ENCODE peak calls at places on chromosomes 11 and 22, in four cellular contexts. D is GM12878, I is HepG2, L is K562. C is an unnamed sample.

GRCh38 chr22:17501679-17502285 is 61.5 kb upstream of the SLC25A18 start:
- DNase-seq in L (peak; percentile 55), I (peak; percentile 63), D (peak; percentile 57), C (peak; percentile 68)

GRCh38 chr22:47784367-47784983 is 1022.0 kb downstream of the TBC1D22A start:
- DNase-seq in I (no peak), D (no peak), L (no peak), C (no peak)

GRCh38 chr11:112421854-112422253 is 161.2 kb upstream of the PLET1 start:
- DNase-seq in I (no peak), D (no peak), L (no peak), C (no peak)

GRCh38 chr11:111322534-111322933 is 24.2 kb downstream of the POU2AF3 start:
- DNase-seq in D (no peak), L (no peak), I (no peak), C (no peak)

GRCh38 chr11:130001491-130002351 is 914 bp downstream of the PRDM10 start:
- DNase-seq in L (no peak), I (peak; percentile 28), D (no peak), C (peak; percentile 30)

GRCh38 chr11:128294001-128294684 is 293.2 kb downstream of the ETS1 start:
- DNase-seq in L (no peak), I (no peak), D (no peak), C (no peak)

GRCh38 chr11:2138436-2139117 is 612 bp downstream of the IGF2 start:
- DNase-seq in D (no peak), I (no peak), L (peak; percentile 34), C (no peak)

GRCh38 chr11:115918579-115918978 is 414.4 kb upstream of the CADM1 start:
- DNase-seq in L (no peak), I (no peak), D (no peak), C (no peak)

GRCh38 chr22:20026204-20026908 is 5.4 kb downstream of the TANGO2 start:
- DNase-seq in L (no peak), I (no peak), D (no peak), C (no peak)

GRCh38 chr11:96213500-96213899 is 129.5 kb downstream of the MAML2 start:
- DNase-seq in D (no peak), L (peak; percentile 43), I (no peak), C (no peak)

GRCh38 chr11:117606211-117606610 is 190.8 kb downstream of the DSCAML1 start:
- DNase-seq in L (no peak), I (no peak), D (peak; percentile 62), C (no peak)

GRCh38 chr22:46501701-46502100 is 35.7 kb downstream of the CELSR1 start:
- DNase-seq in L (no peak), I (no peak), D (no peak), C (no peak)

GRCh38 chr11:6259638-6260019 is at the start of gene CCKBR:
- DNase-seq in L (no peak), D (no peak), I (no peak), C (peak; percentile 46)

GRCh38 chr11:75547617-75548054 is 14.4 kb upstream of the SERPINH1 start:
- DNase-seq in L (peak; percentile 82), D (no peak), I (peak; percentile 64), C (peak; percentile 83)

GRCh38 chr11:34395916-34396555 is 38.2 kb upstream of the ABTB2 start:
- DNase-seq in I (no peak), D (no peak), L (no peak), C (no peak)

GRCh38 chr11:126731526-126731925 is 269.0 kb downstream of the KIRREL3 start:
- DNase-seq in D (no peak), L (no peak), I (no peak), C (no peak)

GRCh38 chr22:40107756-40108437 is 69.8 kb upstream of the TNRC6B start:
- DNase-seq in I (no peak), L (no peak), D (no peak), C (no peak)

GRCh38 chr11:1499261-1499890 is 12.8 kb upstream of the MOB2 start:
- DNase-seq in L (no peak), I (no peak), D (no peak), C (no peak)

GRCh38 chr11:30387891-30388861 is 65.3 kb downstream of the ARL14EP start:
- DNase-seq in D (no peak), L (no peak), I (no peak), C (no peak)

GRCh38 chr22:39498802-39499201 is 3.3 kb upstream of the MIEF1 start:
- DNase-seq in L (no peak), D (no peak), I (peak; percentile 63), C (no peak)

GRCh38 chr11:78050964-78051831 is 12.5 kb upstream of the THRSP start:
- DNase-seq in D (no peak), L (peak; percentile 84), I (peak; percentile 65), C (no peak)

GRCh38 chr11:125423247-125423849 is 72.7 kb downstream of the FEZ1 start:
- DNase-seq in D (no peak), I (peak; percentile 7), L (peak; percentile 48), C (peak; percentile 23)

GRCh38 chr11:69085490-69086095 is 36.9 kb downstream of the TPCN2 start:
- DNase-seq in D (no peak), L (no peak), I (no peak), C (no peak)

GRCh38 chr11:127619946-127620345 is 619.4 kb upstream of the KIRREL3 start:
- DNase-seq in D (no peak), L (no peak), I (no peak), C (no peak)

GRCh38 chr11:19311306-19312030 is 70.7 kb upstream of the E2F8 start:
- DNase-seq in I (peak; percentile 23), L (peak; percentile 65), D (peak; percentile 19), C (peak; percentile 73)

GRCh38 chr11:26149585-26149984 is 182.3 kb upstream of the ANO3 start:
- DNase-seq in D (no peak), L (no peak), I (no peak), C (no peak)

GRCh38 chr22:45090364-45090960 is 73.3 kb upstream of the NUP50 start:
- DNase-seq in L (no peak), D (no peak), I (peak; percentile 26), C (no peak)

GRCh38 chr11:65560555-65561418 is 2.6 kb upstream of the LTBP3 start:
- DNase-seq in I (no peak), D (no peak), L (no peak), C (no peak)

GRCh38 chr11:41983458-41983857 is 524.0 kb upstream of the LRRC4C start:
- DNase-seq in L (no peak), I (no peak), D (no peak), C (no peak)

GRCh38 chr11:106533046-106533445 is 455.6 kb downstream of the AASDHPPT start:
- DNase-seq in L (no peak), I (no peak), D (no peak), C (no peak)

GRCh38 chr11:126415128-126415527 is 59.6 kb downstream of the ST3GAL4 start:
- DNase-seq in L (no peak), D (no peak), I (no peak), C (no peak)

GRCh38 chr11:45489281-45489906 is 176.0 kb downstream of the CHST1 start:
- DNase-seq in I (no peak), L (no peak), D (no peak), C (no peak)

GRCh38 chr11:121716060-121716459 is 263.3 kb upstream of the SORL1-AS1 start:
- DNase-seq in D (no peak), I (no peak), L (no peak), C (no peak)

GRCh38 chr22:45834241-45834640 is 142.7 kb downstream of the WNT7B start:
- DNase-seq in I (no peak), D (no peak), L (no peak), C (no peak)

GRCh38 chr11:47399860-47400812 is 8.3 kb upstream of the SLC39A13 start:
- DNase-seq in L (peak; percentile 96), D (no peak), I (no peak), C (no peak)

DNA sequence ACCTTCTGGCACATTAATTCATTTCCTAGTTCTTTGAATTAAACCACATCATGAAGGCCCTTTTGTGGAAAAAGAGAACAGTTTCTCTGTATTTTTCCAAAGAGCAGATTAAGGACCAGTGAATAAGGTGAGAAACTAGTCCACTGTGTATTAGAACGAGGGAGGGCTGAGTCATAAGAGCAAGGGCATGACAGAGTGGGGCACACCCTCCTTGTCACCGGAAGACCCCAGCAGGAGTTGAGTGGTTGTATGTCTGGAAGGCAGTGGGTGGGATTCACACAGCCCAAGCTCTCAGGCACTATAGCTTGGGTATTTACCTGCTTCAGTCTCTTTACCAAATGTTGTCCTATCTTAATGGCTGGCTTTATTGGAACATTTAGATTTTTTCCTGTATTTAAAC is 86.8 kb downstream of the BMAL1 start:
- DNase-seq in D (no peak), I (no peak), L (no peak), C (no peak)
- TF ChIP-seq SP1 in D (no peak), I (no peak), L (no peak), C (no peak)

GRCh38 chr22:30910358-30910757 is 58.2 kb downstream of the MORC2 start:
- DNase-seq in L (no peak), I (no peak), D (no peak), C (no peak)
- TF ChIP-seq TARDBP in L (no peak), I (no peak), D (no peak), C (no peak)

DNA sequence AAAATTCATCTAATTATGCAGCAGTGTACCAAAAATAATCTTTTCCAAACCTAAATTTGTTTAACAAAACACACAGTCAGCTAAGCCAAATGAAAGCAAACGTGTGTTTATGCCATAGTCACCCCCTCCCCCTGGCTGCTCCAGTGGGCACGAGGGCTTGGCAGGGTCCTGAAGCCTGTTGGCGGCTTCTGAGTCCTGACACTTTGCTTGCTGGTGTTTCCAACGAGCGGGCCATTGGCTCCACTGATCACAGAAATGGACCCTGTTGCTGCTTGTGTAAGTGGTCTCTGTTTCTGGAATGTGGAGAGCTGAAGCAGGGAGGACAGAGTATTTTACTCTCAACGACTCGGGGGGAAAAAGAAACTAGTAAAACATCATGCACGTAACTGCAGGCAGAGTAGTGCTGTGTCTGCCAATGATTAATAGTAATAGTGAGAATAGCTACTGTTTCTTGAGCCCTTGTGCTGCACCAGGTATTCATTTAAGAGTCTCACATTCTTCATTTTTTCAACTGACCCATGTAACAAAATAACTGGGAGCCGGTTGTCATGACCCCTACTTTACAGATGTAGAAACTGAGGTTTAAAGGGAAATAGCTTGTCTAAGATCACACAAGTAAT is 526.6 kb downstream of the INSC start:
- DNase-seq in I (no peak), L (no peak), D (no peak), C (no peak)
- TF ChIP-seq SP1 in I (no peak), L (no peak), D (no peak), C (no peak)

GRCh38 chr22:49749885-49750510 is 77.7 kb downstream of the BRD1 start:
- DNase-seq in L (no peak), I (no peak), D (no peak), C (no peak)
- TF ChIP-seq TARDBP in L (no peak), I (no peak), D (no peak), C (no peak)

GRCh38 chr11:61069427-61069826 is 32.9 kb upstream of the CD5 start:
- DNase-seq in I (no peak), D (no peak), L (no peak), C (no peak)
- TF ChIP-seq SP1 in I (no peak), D (no peak), L (no peak), C (no peak)

C was measured in HEK293T.